ENCODE peak calls at places on chromosomes 7 and 10, in ten cellular contexts. T is left lung, F is mesendoderm, G is hepatocyte, L is pancreas, Y is foreskin keratinocyte, D is fibroblast of lung, A is aorta, E is cardiac muscle cell, S is Panc1. C is an unnamed sample.

GRCh38 chr7:84705079-84705478 is 481.8 kb downstream of the SEMA3D start:
- DNase-seq in T (no peak), F (no peak), G (no peak), L (no peak), Y (no peak), D (no peak), A (no peak), E (no peak), S (no peak), C (no peak)

GRCh38 chr7:44272456-44272855 is 52.9 kb downstream of the CAMK2B start:
- DNase-seq in T (peak; percentile 47), F (no peak), G (no peak), L (no peak), Y (no peak), D (no peak), A (no peak), E (no peak), S (no peak), C (no peak)

GRCh38 chr7:50856821-50857220 is 74.1 kb upstream of the GRB10 start:
- DNase-seq in T (no peak), F (no peak), G (no peak), L (no peak), Y (no peak), D (no peak), A (no peak), E (no peak), S (no peak), C (no peak)

GRCh38 chr7:156020566-156020965 is 208.3 kb upstream of the SHH start:
- DNase-seq in T (no peak), F (no peak), G (no peak), L (no peak), Y (no peak), D (no peak), A (no peak), E (no peak), S (no peak), C (no peak)

GRCh38 chr7:44145419-44145968 is 4.4 kb upstream of the MYL7 start:
- DNase-seq in T (no peak), F (peak; percentile 48), G (no peak), L (no peak), Y (no peak), D (no peak), A (peak; percentile 79), E (peak; percentile 51), S (no peak), C (no peak)

GRCh38 chr7:117750612-117751563 is 122.4 kb downstream of the CTTNBP2 start:
- DNase-seq in T (no peak), F (no peak), G (peak; percentile 54), L (no peak), Y (peak; percentile 13), D (peak; percentile 69), A (no peak), E (peak; percentile 29), S (no peak), C (no peak)

GRCh38 chr7:41879424-41879823 is 176.5 kb upstream of the INHBA start:
- DNase-seq in T (no peak), F (no peak), G (no peak), L (no peak), Y (no peak), D (no peak), A (no peak), E (peak; percentile 41), S (no peak), C (no peak)

GRCh38 chr10:126921974-126922525 is 16.8 kb downstream of the DOCK1 start:
- DNase-seq in T (no peak), F (no peak), G (no peak), L (no peak), Y (peak; percentile 70), D (peak; percentile 64), A (no peak), E (peak; percentile 76), S (no peak), C (no peak)

GRCh38 chr10:70538195-70538520 is 59.6 kb downstream of the PALD1 start:
- DNase-seq in T (no peak), F (no peak), G (no peak), L (no peak), Y (no peak), D (no peak), A (no peak), E (no peak), S (no peak), C (no peak)

GRCh38 chr7:152076324-152076821 is 50.9 kb downstream of the GALNT11 start:
- DNase-seq in T (no peak), F (peak; percentile 84), G (peak; percentile 22), L (peak; percentile 65), Y (peak; percentile 2), D (peak; percentile 11), A (no peak), E (peak; percentile 20), S (peak; percentile 8), C (no peak)

GRCh38 chr10:35511649-35512048 is 93.5 kb upstream of the GJD4 start:
- DNase-seq in T (no peak), F (no peak), G (no peak), L (no peak), Y (no peak), D (no peak), A (no peak), E (no peak), S (no peak), C (no peak)

GRCh38 chr7:10588084-10588483 is 385.6 kb upstream of the PHF14 start:
- DNase-seq in T (no peak), F (no peak), G (no peak), L (no peak), Y (peak; percentile 57), D (no peak), A (no peak), E (no peak), S (no peak), C (no peak)

GRCh38 chr7:105680505-105681187 is 99.4 kb upstream of the EFCAB10 start:
- DNase-seq in T (no peak), F (no peak), G (no peak), L (peak; percentile 23), Y (no peak), D (peak; percentile 15), A (no peak), E (peak; percentile 8), S (no peak), C (no peak)
- H3K4me1 ChIP-seq in T (peaks cover 57% of the 10 kb centered on the region), F (peaks cover 9% of the 10 kb centered on the region), G (peaks cover 9% of the 10 kb centered on the region), L (peaks cover 25% of the 10 kb centered on the region), Y (peaks cover 11% of the 10 kb centered on the region), D (peaks cover 6% of the 10 kb centered on the region), A (no peaks in the 10 kb centered on the region), E (peaks cover 18% of the 10 kb centered on the region), S (no peaks in the 10 kb centered on the region), C (no peaks in the 10 kb centered on the region)

GRCh38 chr10:43218951-43219837 is 47.7 kb downstream of the RASGEF1A start:
- DNase-seq in T (peak; percentile 54), F (no peak), G (no peak), L (no peak), Y (no peak), D (no peak), A (peak; percentile 65), E (no peak), S (no peak), C (peak; percentile 30)
- H3K4me1 ChIP-seq in T (no peaks in the 10 kb centered on the region), F (peaks cover 3% of the 10 kb centered on the region), G (no peaks in the 10 kb centered on the region), L (no peaks in the 10 kb centered on the region), Y (no peaks in the 10 kb centered on the region), D (no peaks in the 10 kb centered on the region), A (no peaks in the 10 kb centered on the region), E (peaks cover 11% of the 10 kb centered on the region), S (peaks cover 14% of the 10 kb centered on the region), C (no peaks in the 10 kb centered on the region)

DNA sequence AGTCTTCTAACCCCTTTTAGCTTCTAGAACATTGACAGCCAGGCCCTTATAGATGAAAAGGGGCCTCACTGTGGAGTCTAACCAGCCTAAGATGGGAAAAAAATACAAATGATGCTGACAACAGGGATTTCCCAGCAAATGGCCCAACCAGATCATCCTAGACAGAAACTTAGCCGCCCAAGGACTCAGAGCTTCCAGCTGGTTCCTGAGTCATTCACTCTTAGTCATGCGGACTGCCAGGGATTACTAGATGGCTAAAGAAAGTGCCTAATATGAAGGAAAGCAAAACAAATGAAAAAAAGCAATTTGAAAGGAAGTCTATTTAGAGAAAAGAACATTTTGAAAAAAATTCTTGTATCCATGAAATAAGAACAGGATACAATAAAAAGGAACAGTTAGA is 23.7 kb downstream of the TSPAN14 start:
- DNase-seq in T (no peak), F (peak; percentile 46), G (no peak), L (no peak), Y (peak; percentile 94), D (peak; percentile 92), A (no peak), E (peak; percentile 82), S (no peak), C (no peak)
- H3K4me1 ChIP-seq in T (peaks cover 80% of the 10 kb centered on the region), F (peaks cover 7% of the 10 kb centered on the region), G (peaks cover 9% of the 10 kb centered on the region), L (no peaks in the 10 kb centered on the region), Y (peaks cover 43% of the 10 kb centered on the region), D (peaks cover 21% of the 10 kb centered on the region), A (no peaks in the 10 kb centered on the region), E (peaks cover 9% of the 10 kb centered on the region), S (no peaks in the 10 kb centered on the region), C (peaks cover 39% of the 10 kb centered on the region)

DNA sequence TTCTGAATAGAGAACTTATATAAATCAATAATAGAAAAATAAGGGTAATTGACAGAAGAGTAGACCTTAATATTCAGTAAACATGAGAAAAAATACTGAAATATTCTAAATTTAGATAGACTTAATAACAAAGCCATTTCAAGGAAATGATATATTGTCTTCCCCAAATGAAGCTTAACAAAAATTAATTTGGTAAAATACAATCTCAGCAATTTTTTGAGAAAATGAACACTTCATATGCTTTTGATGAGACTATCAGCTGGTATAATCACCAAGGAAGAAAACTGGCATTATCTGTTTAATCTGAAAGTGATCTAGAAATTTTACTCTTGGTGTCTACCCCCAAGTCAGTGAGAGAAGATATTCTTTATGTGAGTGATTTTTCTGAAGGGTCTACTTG is 1.7 kb upstream of the FAM237B start:
- DNase-seq in T (no peak), F (no peak), G (no peak), L (no peak), Y (no peak), D (no peak), A (no peak), E (no peak), S (no peak), C (no peak)
- H3K4me1 ChIP-seq in T (peaks cover 7% of the 10 kb centered on the region), F (no peaks in the 10 kb centered on the region), G (peaks cover 2% of the 10 kb centered on the region), L (no peaks in the 10 kb centered on the region), Y (no peaks in the 10 kb centered on the region), D (no peaks in the 10 kb centered on the region), A (no peaks in the 10 kb centered on the region), E (no peaks in the 10 kb centered on the region), S (peaks cover 2% of the 10 kb centered on the region), C (no peaks in the 10 kb centered on the region)

DNA sequence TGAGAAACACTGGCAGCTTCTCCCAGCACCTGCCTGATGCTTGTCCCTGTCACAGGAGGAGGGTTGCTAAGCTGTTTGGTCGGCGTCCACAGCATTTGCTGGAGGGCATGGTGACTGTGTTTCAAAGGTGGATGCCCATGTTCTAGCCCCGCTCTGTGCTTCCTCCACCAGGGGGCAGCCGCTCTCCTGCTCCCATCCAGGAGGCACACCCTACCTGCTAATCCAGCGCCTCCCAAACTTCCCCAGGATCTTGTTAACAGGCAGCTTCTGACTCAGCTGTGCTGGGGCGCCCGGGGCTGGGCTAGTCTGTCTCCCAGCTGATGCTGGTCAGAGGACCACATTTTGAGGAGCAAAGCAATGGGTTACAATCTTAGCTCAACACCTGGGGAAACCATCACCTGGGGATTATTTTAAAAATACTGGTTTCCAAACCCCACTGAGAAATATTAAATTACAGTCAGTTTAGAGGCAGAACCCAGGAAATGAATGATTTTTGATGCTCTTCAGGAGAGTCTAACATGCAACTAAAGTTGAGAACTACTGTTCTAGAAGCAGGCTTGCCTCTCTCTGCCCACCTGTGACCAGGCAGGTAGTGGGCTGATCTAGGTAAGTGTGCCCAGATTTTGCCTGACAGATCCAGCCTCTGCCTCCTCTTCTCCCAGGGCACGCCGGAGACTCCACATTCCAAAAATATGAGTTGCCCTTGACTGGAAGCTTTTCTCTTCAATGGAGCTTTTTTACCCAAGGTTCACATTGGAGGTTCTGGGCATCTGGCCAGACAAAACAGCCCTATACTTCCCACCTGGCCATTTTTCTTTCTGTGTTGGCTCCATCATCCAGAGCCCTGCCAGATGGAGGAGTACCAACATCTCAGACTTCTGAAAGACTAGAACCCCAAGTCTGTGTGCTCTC is 92.7 kb upstream of the GPR26 start:
- DNase-seq in T (peak; percentile 84), F (peak; percentile 91), G (peak; percentile 69), L (peak; percentile 63), Y (peak; percentile 73), D (no peak), A (no peak), E (peak; percentile 27), S (peak; percentile 42), C (peak; percentile 78)
- H3K4me1 ChIP-seq in T (no peaks in the 10 kb centered on the region), F (no peaks in the 10 kb centered on the region), G (no peaks in the 10 kb centered on the region), L (no peaks in the 10 kb centered on the region), Y (no peaks in the 10 kb centered on the region), D (no peaks in the 10 kb centered on the region), A (no peaks in the 10 kb centered on the region), E (no peaks in the 10 kb centered on the region), S (no peaks in the 10 kb centered on the region), C (peaks cover 6% of the 10 kb centered on the region)